ENCODE peak calls at places on chromosome 7, in four cellular contexts. Z is WTC11, Q is HEK293T, L is HepG2. Y is an unnamed sample.

GRCh38 chr7:57210871-57211270 is 78.6 kb upstream of the ZNF479 start:
- DNase-seq in Z (no peak), Q (no peak), L (no peak), Y (no peak)

GRCh38 chr7:14507617-14508016 is 394.9 kb downstream of the DGKB start:
- DNase-seq in Z (no peak), Q (no peak), L (no peak), Y (no peak)

GRCh38 chr7:538764-539685 is 19.4 kb upstream of the PDGFA start:
- DNase-seq in Z (no peak), Q (no peak), L (peak), Y (no peak)

GRCh38 chr7:5424689-5425506 is 1.3 kb upstream of the TNRC18 start:
- DNase-seq in Z (no peak), Q (no peak), L (peak), Y (peak)

GRCh38 chr7:33744293-33744692 is 161.0 kb upstream of the BMPER start:
- DNase-seq in Z (no peak), Q (peak), L (peak), Y (peak)

GRCh38 chr7:143381427-143382125 is 431 bp downstream of the ZYX start:
- DNase-seq in Z (no peak), Q (peak), L (no peak), Y (peak)

GRCh38 chr7:51017576-51018535 is 235.2 kb upstream of the GRB10 start:
- DNase-seq in Z (no peak), Q (no peak), L (no peak), Y (no peak)

GRCh38 chr7:106775552-106775936 is 89.5 kb upstream of the PIK3CG start:
- DNase-seq in Z (no peak), Q (no peak), L (no peak), Y (peak)

GRCh38 chr7:23410446-23411183 is 59.7 kb downstream of the IGF2BP3 start:
- DNase-seq in Z (no peak), Q (no peak), L (no peak), Y (no peak)

GRCh38 chr7:47091141-47091540 is 490.8 kb downstream of the TNS3 start:
- DNase-seq in Z (no peak), Q (no peak), L (no peak), Y (no peak)

GRCh38 chr7:47568569-47568968 is 13.3 kb downstream of the TNS3 start:
- DNase-seq in Z (no peak), Q (no peak), L (no peak), Y (no peak)

GRCh38 chr7:90492250-90492649 is 22.8 kb downstream of the PTTG1IP2 start:
- DNase-seq in Z (no peak), Q (no peak), L (no peak), Y (no peak)

GRCh38 chr7:125032943-125033342 is 103.3 kb upstream of the POT1 start:
- DNase-seq in Z (no peak), Q (no peak), L (no peak), Y (no peak)

GRCh38 chr7:51316262-51316665 is 345 bp downstream of the COBL start:
- DNase-seq in Z (peak), Q (peak), L (no peak), Y (no peak)

GRCh38 chr7:90720970-90721768 is 125.0 kb downstream of the CDK14 start:
- DNase-seq in Z (no peak), Q (no peak), L (peak), Y (no peak)

GRCh38 chr7:41520445-41520844 is 182.4 kb downstream of the INHBA start:
- DNase-seq in Z (no peak), Q (no peak), L (no peak), Y (no peak)
- TF ChIP-seq ELF4 in Z (no peak), Q (no peak), L (no peak), Y (no peak)

GRCh38 chr7:24981544-24981951 is 1.6 kb upstream of the OSBPL3 start:
- DNase-seq in Z (peak), Q (no peak), L (no peak), Y (no peak)
- TF ChIP-seq ELF4 in Z (no peak), Q (no peak), L (no peak), Y (no peak)

GRCh38 chr7:117385340-117386124 is 41.8 kb downstream of the ASZ1 start:
- DNase-seq in Z (no peak), Q (no peak), L (no peak), Y (no peak)
- TF ChIP-seq ELF4 in Z (no peak), Q (no peak), L (no peak), Y (no peak)

GRCh38 chr7:108497082-108497725 is 28.7 kb downstream of the PNPLA8 start:
- DNase-seq in Z (peak), Q (peak), L (peak), Y (peak)
- TF ChIP-seq ELF4 in Z (no peak), Q (no peak), L (no peak), Y (no peak)

GRCh38 chr7:74220229-74220628 is 10.4 kb downstream of the LAT2 start:
- DNase-seq in Z (no peak), Q (no peak), L (no peak), Y (no peak)
- TF ChIP-seq ELF4 in Z (no peak), Q (no peak), L (no peak), Y (no peak)

DNA sequence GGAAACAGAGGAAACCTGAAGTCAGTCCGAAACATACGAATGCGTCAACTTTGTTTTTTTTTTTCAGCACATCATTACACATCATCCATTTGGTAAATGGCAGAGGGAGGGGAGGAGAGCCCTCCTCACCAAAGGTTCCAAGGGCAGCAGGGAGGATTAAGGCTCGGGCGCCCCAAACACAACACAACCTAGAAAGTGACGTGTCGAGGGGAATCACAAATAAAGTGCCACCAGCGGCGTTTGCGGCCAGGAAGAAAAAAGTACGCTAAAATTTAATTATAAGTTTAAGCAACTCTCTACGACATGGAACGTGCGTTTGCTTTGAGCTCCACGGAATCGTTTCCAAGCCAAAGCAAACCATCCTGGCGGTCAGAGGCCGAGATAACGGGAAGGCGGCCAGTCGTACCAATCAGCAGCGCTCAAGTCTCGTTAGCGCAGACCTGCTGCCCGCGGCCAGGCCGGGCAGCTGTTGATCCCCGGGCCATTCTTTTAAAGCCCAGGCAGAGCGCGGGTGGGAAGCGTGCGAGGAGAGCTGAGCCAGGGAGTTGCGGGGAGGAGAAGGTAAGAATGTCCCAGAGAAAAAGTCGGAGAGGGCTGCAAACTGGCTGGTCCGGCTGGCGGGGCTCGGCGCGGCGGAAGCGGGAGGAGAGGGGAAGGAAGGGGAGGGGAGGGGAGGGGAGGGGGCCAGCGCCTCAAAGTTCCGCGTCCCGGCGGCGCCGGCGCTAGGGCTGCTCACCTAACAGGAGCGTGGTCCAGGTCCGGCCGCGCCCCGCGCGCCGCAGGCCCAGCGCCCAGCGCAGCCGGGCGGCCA is 719 bp downstream of the DPY19L1 start:
- DNase-seq in Z (peak), Q (peak), L (peak), Y (peak)
- TF ChIP-seq ELF4 in Z (no peak), Q (no peak), L (no peak), Y (no peak)

GRCh38 chr7:80881361-80881760 is 37.5 kb downstream of the SEMA3C start:
- DNase-seq in Z (no peak), Q (no peak), L (no peak), Y (no peak)

GRCh38 chr7:80875537-80876120 is 43.2 kb downstream of the SEMA3C start:
- DNase-seq in Z (no peak), Q (no peak), L (no peak), Y (no peak)

GRCh38 chr7:80873140-80873539 is 45.7 kb downstream of the SEMA3C start:
- DNase-seq in Z (no peak), Q (no peak), L (no peak), Y (no peak)

GRCh38 chr7:80879849-80880248 is 39.0 kb downstream of the SEMA3C start:
- DNase-seq in Z (no peak), Q (no peak), L (no peak), Y (no peak)

GRCh38 chr7:80876894-80877414 is 41.9 kb downstream of the SEMA3C start:
- DNase-seq in Z (no peak), Q (peak), L (no peak), Y (no peak)
- TF ChIP-seq ELF4 in Z (no peak), Q (no peak), L (no peak), Y (no peak)

GRCh38 chr7:77427996-77428603 is 12.0 kb upstream of the GSAP start:
- DNase-seq in Z (no peak), Q (no peak), L (no peak), Y (no peak)

GRCh38 chr7:77422500-77422899 is 6.4 kb upstream of the GSAP start:
- DNase-seq in Z (no peak), Q (no peak), L (no peak), Y (no peak)

GRCh38 chr7:77426052-77426404 is 9.9 kb upstream of the GSAP start:
- DNase-seq in Z (no peak), Q (no peak), L (no peak), Y (no peak)

GRCh38 chr7:77426521-77427051 is 10.4 kb upstream of the GSAP start:
- DNase-seq in Z (no peak), Q (no peak), L (no peak), Y (no peak)

GRCh38 chr7:77425151-77426051 is 9.3 kb upstream of the GSAP start:
- DNase-seq in Z (no peak), Q (no peak), L (peak), Y (no peak)
- TF ChIP-seq ELF4 in Z (no peak), Q (no peak), L (no peak), Y (no peak)

GRCh38 chr7:21454182-21454581 is 26.3 kb downstream of the SP4 start:
- DNase-seq in Z (no peak), Q (no peak), L (no peak), Y (no peak)

GRCh38 chr7:21448974-21449373 is 21.1 kb downstream of the SP4 start:
- DNase-seq in Z (no peak), Q (no peak), L (no peak), Y (no peak)

GRCh38 chr7:21450076-21450475 is 22.2 kb downstream of the SP4 start:
- DNase-seq in Z (no peak), Q (no peak), L (no peak), Y (no peak)

GRCh38 chr7:21454906-21455305 is 27.0 kb downstream of the SP4 start:
- DNase-seq in Z (no peak), Q (no peak), L (no peak), Y (no peak)

GRCh38 chr7:21450876-21451275 is 23.0 kb downstream of the SP4 start:
- DNase-seq in Z (no peak), Q (no peak), L (no peak), Y (no peak)
- TF ChIP-seq ELF4 in Z (no peak), Q (no peak), L (no peak), Y (no peak)